ENCODE peak calls at places on chromosomes 11 and 22, in seven cellular contexts. Z is NCI-H82, K is lower leg skin, T is fibroblast of mammary gland, I is right cardiac atrium, V is posterior vena cava, B is left lung. C is an unnamed sample.

GRCh38 chr22:29043906-29044575 is 17.6 kb downstream of the C22orf31 start:
- DNase-seq in Z (no peak), K (no peak), T (peak), I (no peak), V (no peak), B (no peak), C (no peak)

GRCh38 chr22:47210686-47211085 is 448.2 kb downstream of the TBC1D22A start:
- DNase-seq in Z (no peak), K (no peak), T (no peak), I (no peak), V (peak), B (no peak), C (no peak)

GRCh38 chr22:19891350-19892248 is 36.9 kb upstream of the GNB1L start:
- DNase-seq in Z (peak), K (no peak), T (peak), I (peak), V (no peak), B (peak), C (no peak)

GRCh38 chr11:88515002-88515401 is 177.5 kb upstream of the CTSC start:
- DNase-seq in Z (no peak), K (no peak), T (no peak), I (no peak), V (no peak), B (no peak), C (no peak)

GRCh38 chr11:43518407-43519165 is 159.9 kb downstream of the TTC17 start:
- DNase-seq in Z (no peak), K (no peak), T (peak), I (no peak), V (no peak), B (no peak), C (no peak)

GRCh38 chr11:17405232-17406005 is 17.0 kb upstream of the KCNJ11 start:
- DNase-seq in Z (peak), K (peak), T (peak), I (peak), V (peak), B (peak), C (peak)

GRCh38 chr11:84476581-84476980 is 1150.6 kb downstream of the DLG2 start:
- DNase-seq in Z (peak), K (no peak), T (peak), I (no peak), V (no peak), B (no peak), C (no peak)

GRCh38 chr11:6259638-6260019 is at the start of gene CCKBR:
- DNase-seq in Z (peak), K (no peak), T (no peak), I (peak), V (no peak), B (peak), C (no peak)

GRCh38 chr22:29663230-29663826 is 56.5 kb upstream of the CABP7 start:
- DNase-seq in Z (no peak), K (no peak), T (peak), I (no peak), V (no peak), B (no peak), C (no peak)

GRCh38 chr11:124801014-124801413 is 808 bp upstream of the MSANTD2 start:
- DNase-seq in Z (no peak), K (no peak), T (peak), I (no peak), V (no peak), B (no peak), C (no peak)

GRCh38 chr22:33335611-33336279 is 277.6 kb upstream of the SYN3 start:
- DNase-seq in Z (no peak), K (no peak), T (no peak), I (no peak), V (no peak), B (no peak), C (no peak)

GRCh38 chr22:17924735-17925727 is 99.3 kb downstream of the MICAL3 start:
- DNase-seq in Z (no peak), K (no peak), T (no peak), I (no peak), V (no peak), B (no peak), C (no peak)

GRCh38 chr11:63321723-63322122 is 47.9 kb upstream of the SLC22A9 start:
- DNase-seq in Z (no peak), K (no peak), T (no peak), I (no peak), V (no peak), B (no peak), C (no peak)

GRCh38 chr11:9851366-9851765 is 187.5 kb downstream of the SWAP70 start:
- DNase-seq in Z (no peak), K (no peak), T (peak), I (no peak), V (no peak), B (no peak), C (no peak)

GRCh38 chr11:121881806-121882205 is 234.2 kb downstream of the BLID start:
- DNase-seq in Z (no peak), K (no peak), T (peak), I (no peak), V (no peak), B (no peak), C (no peak)

GRCh38 chr11:85847436-85847835 is 7.7 kb upstream of the CCDC83 start:
- DNase-seq in Z (no peak), K (no peak), T (no peak), I (no peak), V (no peak), B (no peak), C (no peak)

GRCh38 chr22:43919106-43919965 is 4.3 kb upstream of the PNPLA3 start:
- DNase-seq in Z (no peak), K (no peak), T (peak), I (no peak), V (no peak), B (no peak), C (no peak)

GRCh38 chr22:46976598-46976997 is 214.1 kb downstream of the TBC1D22A start:
- DNase-seq in Z (no peak), K (no peak), T (no peak), I (no peak), V (peak), B (no peak), C (no peak)

GRCh38 chr11:72741429-72741833 is 10.8 kb downstream of the ARAP1 start:
- DNase-seq in Z (no peak), K (no peak), T (no peak), I (peak), V (no peak), B (peak), C (no peak)